ENCODE peak calls at places on chromosome 6, in eight cellular contexts. J is Peyer's patch; H is uterus; X is activated T-helper 1 cell treated with Interleukin-2 at 50 U/mL for 16 hours; Y is hippocampal formation; L is CD8-positive, alpha-beta T cell; R is MM.1S; K is mammary epithelial cell. Z is an unnamed sample.

GRCh38 chr6:163837681-163838431 is 423.3 kb downstream of the QKI start:
- DNase-seq in L (no peak), J (no peak), K (no peak), Y (no peak), X (no peak), R (no peak), H (no peak), Z (no peak)

GRCh38 chr6:111605100-111605748 is 454 bp downstream of the TRAF3IP2 start:
- DNase-seq in Y (peak), K (peak), X (peak), R (peak), H (peak), J (peak), L (no peak), Z (peak)

GRCh38 chr6:168052291-168052891 is 26.6 kb downstream of the FRMD1 start:
- DNase-seq in L (no peak), X (no peak), R (no peak), Y (no peak), H (no peak), K (no peak), J (no peak), Z (no peak)

GRCh38 chr6:108714774-108715414 is 133.3 kb upstream of the ARMC2 start:
- DNase-seq in K (no peak), Y (no peak), H (no peak), J (no peak), L (no peak), R (no peak), X (no peak), Z (no peak)

GRCh38 chr6:19268117-19268516 is 569.1 kb upstream of the ID4 start:
- DNase-seq in H (no peak), Y (no peak), R (no peak), L (no peak), X (no peak), J (no peak), K (peak), Z (no peak)

GRCh38 chr6:149473080-149474052 is 11.4 kb downstream of the ZC3H12D start:
- DNase-seq in L (no peak), H (no peak), R (no peak), Y (no peak), J (peak), X (no peak), K (peak), Z (no peak)

GRCh38 chr6:81614292-81614691 is 138.2 kb downstream of the TENT5A start:
- DNase-seq in Y (no peak), X (no peak), R (no peak), K (no peak), J (no peak), L (no peak), H (no peak), Z (no peak)

GRCh38 chr6:142455957-142456589 is 154.3 kb downstream of the ADGRG6 start:
- DNase-seq in L (no peak), J (no peak), R (no peak), K (no peak), X (no peak), H (no peak), Y (no peak), Z (no peak)

GRCh38 chr6:38320817-38321216 is 318.9 kb downstream of the BTBD9 start:
- DNase-seq in H (no peak), R (no peak), K (no peak), X (no peak), Y (no peak), J (no peak), L (no peak), Z (no peak)

GRCh38 chr6:15672291-15672690 is 9.5 kb upstream of the DTNBP1 start:
- DNase-seq in L (no peak), X (no peak), H (no peak), J (no peak), Y (no peak), R (no peak), K (no peak), Z (no peak)

GRCh38 chr6:43913388-43914271 is 143.6 kb downstream of the VEGFA start:
- DNase-seq in H (no peak), Y (no peak), L (no peak), X (no peak), J (peak), K (no peak), R (no peak), Z (no peak)

GRCh38 chr6:131914967-131915751 is 36.0 kb downstream of the CCN2 start:
- DNase-seq in K (peak), X (no peak), L (no peak), R (peak), H (peak), J (no peak), Y (peak), Z (no peak)

GRCh38 chr6:111447051-111447450 is 36.0 kb downstream of the REV3L start:
- DNase-seq in L (no peak), Y (no peak), X (no peak), J (no peak), H (no peak), R (no peak), K (no peak), Z (no peak)

GRCh38 chr6:145034664-145035063 is 700.7 kb downstream of the EPM2A start:
- DNase-seq in J (no peak), R (no peak), Y (no peak), L (no peak), X (no peak), H (no peak), K (no peak), Z (no peak)

GRCh38 chr6:1634081-1634480 is 24.4 kb downstream of the FOXC1 start:
- DNase-seq in X (no peak), H (no peak), J (peak), R (no peak), L (no peak), K (no peak), Y (no peak), Z (no peak)

GRCh38 chr6:87029711-87030314 is 65.1 kb downstream of the CGA start:
- DNase-seq in X (no peak), J (no peak), R (peak), H (no peak), L (no peak), K (peak), Y (peak), Z (no peak)

GRCh38 chr6:121688974-121689373 is 253.5 kb downstream of the GJA1 start:
- DNase-seq in X (no peak), R (no peak), L (no peak), Y (no peak), K (peak), J (no peak), H (no peak), Z (no peak)

GRCh38 chr6:44960898-44961297 is 367.2 kb upstream of the RUNX2 start:
- DNase-seq in H (no peak), Y (no peak), X (no peak), R (peak), J (no peak), K (peak), L (no peak), Z (no peak)

GRCh38 chr6:31770860-31771259 is 6.3 kb downstream of the VWA7 start:
- DNase-seq in K (no peak), R (no peak), H (no peak), Y (no peak), L (no peak), J (no peak), X (no peak), Z (no peak)

GRCh38 chr6:117389227-117390057 is 36.3 kb downstream of the ROS1 start:
- DNase-seq in Y (no peak), R (no peak), K (peak), J (no peak), L (no peak), X (no peak), H (no peak), Z (no peak)

GRCh38 chr6:22068561-22069346 is 228.1 kb downstream of the PRL start:
- DNase-seq in J (no peak), X (no peak), K (no peak), R (no peak), L (no peak), Y (no peak), H (no peak), Z (no peak)

GRCh38 chr6:16872543-16873230 is 111.4 kb upstream of the ATXN1 start:
- DNase-seq in J (no peak), H (no peak), L (no peak), K (no peak), X (no peak), Y (no peak), R (no peak), Z (no peak)

GRCh38 chr6:90168693-90169131 is 127.9 kb downstream of the BACH2 start:
- DNase-seq in K (peak), H (no peak), R (no peak), X (no peak), Y (no peak), J (no peak), L (no peak), Z (no peak)

GRCh38 chr6:20711518-20711917 is 177.3 kb downstream of the CDKAL1 start:
- DNase-seq in X (no peak), H (no peak), R (no peak), L (no peak), K (no peak), Y (no peak), J (no peak), Z (no peak)

GRCh38 chr6:40444307-40444706 is 142.9 kb downstream of the LRFN2 start:
- DNase-seq in H (no peak), J (no peak), L (no peak), Y (no peak), R (no peak), X (no peak), K (no peak), Z (no peak)

GRCh38 chr6:150672792-150673191 is 73.1 kb downstream of the PLEKHG1 start:
- DNase-seq in H (no peak), K (no peak), R (no peak), X (no peak), J (no peak), L (no peak), Y (no peak), Z (no peak)

GRCh38 chr6:136163260-136163659 is 86.9 kb downstream of the MTFR2 start:
- DNase-seq in Y (no peak), L (no peak), H (no peak), X (no peak), K (no peak), R (no peak), J (no peak), Z (no peak)

GRCh38 chr6:81380718-81381338 is 371.7 kb downstream of the TENT5A start:
- DNase-seq in K (no peak), X (no peak), Y (no peak), H (no peak), R (no peak), J (no peak), L (no peak), Z (no peak)

GRCh38 chr6:111306104-111306888 is 176.7 kb downstream of the REV3L start:
- DNase-seq in J (no peak), R (no peak), X (no peak), H (no peak), K (peak), Y (no peak), L (no peak), Z (no peak)

Z was measured in upper lobe of right lung.